ENCODE peak calls at places on chromosomes 16 and 17, in six cellular contexts. W is K562, L is SK-N-SH, D is H1, A is GM12878, U is HepG2. N is an unnamed sample.

GRCh38 chr16:88681084-88681680 is 5.1 kb downstream of the SNAI3 start:
- DNase-seq in L (peak; percentile 41), A (no peak), W (peak; percentile 63), D (peak; percentile 39), U (peak; percentile 60), N (no peak)

GRCh38 chr16:64122177-64122576 is 999.7 kb downstream of the CDH11 start:
- DNase-seq in A (no peak), D (no peak), L (no peak), W (no peak), U (no peak), N (no peak)

GRCh38 chr17:57480438-57481196 is 224.3 kb downstream of the MSI2 start:
- DNase-seq in W (peak; percentile 47), U (peak; percentile 31), D (no peak), A (no peak), L (peak; percentile 61), N (no peak)

GRCh38 chr16:23182206-23182674 is 305 bp upstream of the SCNN1G start:
- DNase-seq in D (peak; percentile 84), W (peak; percentile 82), L (peak; percentile 95), A (peak; percentile 23), U (peak; percentile 62), N (peak; percentile 72)

GRCh38 chr16:89619880-89620279 is 6.4 kb downstream of the DPEP1 start:
- DNase-seq in A (no peak), U (no peak), D (no peak), W (no peak), L (no peak), N (no peak)

GRCh38 chr16:48013476-48013875 is 142.3 kb downstream of the ABCC12 start:
- DNase-seq in A (no peak), D (no peak), U (no peak), W (no peak), L (no peak), N (no peak)

GRCh38 chr17:38601539-38602351 is 4.0 kb downstream of the SRCIN1 start:
- DNase-seq in L (peak; percentile 69), U (peak; percentile 58), W (peak; percentile 43), A (no peak), D (no peak), N (no peak)

GRCh38 chr16:86387461-86388440 is 122.6 kb upstream of the FOXF1 start:
- DNase-seq in L (no peak), A (no peak), U (no peak), D (no peak), W (peak; percentile 28), N (no peak)

GRCh38 chr17:3980381-3980975 is 16.2 kb upstream of the ATP2A3 start:
- DNase-seq in A (no peak), L (peak; percentile 19), W (no peak), U (no peak), D (no peak), N (no peak)

GRCh38 chr16:72324578-72324977 is 152.6 kb upstream of the PMFBP1 start:
- DNase-seq in L (no peak), A (no peak), W (no peak), U (no peak), D (no peak), N (no peak)

GRCh38 chr17:14381606-14382005 is 80.7 kb downstream of the HS3ST3B1 start:
- DNase-seq in W (no peak), D (no peak), U (no peak), L (no peak), A (no peak), N (no peak)

GRCh38 chr17:49545811-49546545 is 29.7 kb upstream of the NXPH3 start:
- DNase-seq in D (no peak), A (no peak), U (no peak), L (peak; percentile 39), W (peak; percentile 5), N (no peak)

GRCh38 chr17:74796211-74796610 is 20.1 kb upstream of the NAT9 start:
- DNase-seq in U (no peak), W (no peak), D (no peak), L (no peak), A (no peak), N (no peak)

GRCh38 chr17:29643817-29644160 is 21.1 kb upstream of the CORO6 start:
- DNase-seq in W (no peak), A (no peak), U (no peak), L (no peak), D (no peak), N (no peak)

DNA sequence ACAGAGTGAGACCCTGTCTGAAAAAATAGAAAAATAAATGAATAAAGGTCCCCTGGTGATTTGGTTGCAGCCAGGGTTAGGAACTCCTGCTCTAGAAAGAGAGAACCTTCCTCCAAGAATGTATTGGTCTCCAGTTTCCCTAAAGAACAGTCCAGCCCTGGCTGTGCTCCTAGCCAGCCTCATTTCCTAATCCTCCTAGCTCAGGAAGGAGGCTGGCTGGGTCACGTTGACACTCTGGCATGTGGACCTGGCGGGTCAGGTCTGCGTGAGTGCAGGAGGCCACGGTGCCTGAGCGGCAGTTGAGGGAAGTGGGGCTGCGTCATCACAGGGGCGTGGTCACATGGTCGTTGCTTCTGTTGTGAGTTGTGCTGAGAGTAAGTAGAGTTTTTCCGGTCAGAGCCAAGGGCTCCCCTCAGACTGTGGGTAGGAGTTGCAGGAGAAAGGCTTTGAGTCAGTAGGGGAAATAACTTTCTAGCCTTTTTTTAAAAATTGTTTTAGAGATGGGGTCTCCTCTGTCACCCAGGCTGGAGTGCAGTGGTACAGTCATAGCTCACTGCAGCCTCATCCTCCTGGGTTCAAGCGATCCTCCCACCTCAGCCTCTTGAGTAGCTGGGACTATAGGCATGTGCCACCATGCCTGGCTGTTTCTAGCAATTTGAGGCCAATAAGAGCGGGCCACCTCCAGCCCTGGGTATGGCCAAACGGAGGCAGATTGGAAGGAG is 194.0 kb upstream of the CIBAR2 start:
- DNase-seq in L (no peak), W (peak; percentile 85), U (peak; percentile 84), D (no peak), A (peak; percentile 30), N (peak; percentile 92)
- TF ChIP-seq POLR2AphosphoS5 in L (no peak), W (no peak), U (peak; percentile 61), D (no peak), A (no peak), N (peak; percentile 41)

GRCh38 chr17:63480826-63481487 is 4.1 kb downstream of the ACE start:
- DNase-seq in L (peak; percentile 75), A (no peak), D (no peak), W (no peak), U (no peak), N (no peak)

GRCh38 chr17:63481488-63481870 is 4.6 kb downstream of the ACE start:
- DNase-seq in W (no peak), L (no peak), D (no peak), U (no peak), A (no peak), N (no peak)

GRCh38 chr17:63478814-63479494 is 2.1 kb downstream of the ACE start:
- DNase-seq in L (peak; percentile 94), A (no peak), U (peak; percentile 80), D (peak; percentile 65), W (peak; percentile 91), N (peak; percentile 75)

GRCh38 chr17:63480192-63480784 is 3.4 kb downstream of the ACE start:
- DNase-seq in A (no peak), D (no peak), U (no peak), W (no peak), L (peak; percentile 33), N (no peak)

GRCh38 chr17:63479495-63480184 is 2.8 kb downstream of the ACE start:
- DNase-seq in D (no peak), L (peak; percentile 58), U (no peak), A (no peak), W (no peak), N (no peak)
- TF ChIP-seq GABPA in D (no peak), L (no peak), U (no peak), A (no peak), W (no peak), N (no peak)

GRCh38 chr17:42744806-42745617 is at the start of gene EZH1:
- DNase-seq in W (peak; percentile 100), L (peak; percentile 100), A (peak; percentile 70), U (peak; percentile 91), D (peak; percentile 83), N (peak; percentile 87)
- TF ChIP-seq POLR2AphosphoS5 in W (peak; percentile 58), L (peak; percentile 85), A (no peak), U (peak; percentile 88), D (no peak), N (peak; percentile 32)

GRCh38 chr17:59620064-59620359 is 317 bp downstream of the CLTC start:
- DNase-seq in D (no peak), W (no peak), A (no peak), U (no peak), L (no peak), N (no peak)

GRCh38 chr17:59619313-59620063 is at the start of gene CLTC:
- DNase-seq in L (peak; percentile 94), A (peak; percentile 92), D (peak; percentile 76), W (peak; percentile 87), U (peak; percentile 97), N (peak; percentile 91)

GRCh38 chr17:59618894-59619312 is 792 bp upstream of the CLTC start:
- DNase-seq in U (peak; percentile 87), W (peak; percentile 89), L (peak; percentile 87), D (no peak), A (no peak), N (no peak)

GRCh38 chr17:59621771-59622170 is 2.1 kb downstream of the CLTC start:
- DNase-seq in L (no peak), A (no peak), W (no peak), D (no peak), U (no peak), N (no peak)

DNA sequence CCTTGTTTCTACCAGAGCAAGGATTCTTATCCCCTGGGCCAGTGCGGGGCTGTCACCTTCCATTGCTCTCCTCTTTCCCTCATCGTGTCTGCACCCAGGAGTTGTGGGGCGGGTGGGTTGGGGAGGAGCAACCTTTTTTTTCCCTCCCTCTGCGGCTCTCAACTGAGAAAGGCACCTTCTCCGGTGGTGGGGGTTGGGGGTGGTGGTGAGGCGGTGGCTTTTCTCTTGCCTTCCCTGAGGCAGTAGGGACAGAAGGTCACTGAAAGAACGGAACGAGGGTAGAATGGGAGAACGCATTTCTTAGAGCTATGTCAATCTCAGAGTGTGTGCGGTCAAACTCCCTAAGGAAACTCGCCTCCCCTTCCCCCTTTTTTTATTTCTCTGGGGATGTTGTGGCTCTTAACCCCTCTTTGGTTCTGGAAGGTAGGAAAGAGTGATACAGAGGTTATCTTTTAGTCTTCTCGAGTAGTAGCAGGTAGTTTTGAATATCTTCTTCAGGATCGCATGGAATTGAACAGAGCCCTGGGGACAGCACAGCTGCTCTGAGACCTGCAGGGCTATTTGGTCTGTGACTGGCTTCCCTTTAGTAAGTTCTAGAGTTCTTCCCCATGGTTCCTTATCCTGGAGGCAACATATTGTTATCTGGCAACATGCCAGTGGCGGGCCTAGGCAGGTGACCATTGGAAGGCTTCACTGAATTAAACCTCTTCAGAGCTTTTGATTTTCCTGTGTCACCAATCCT is 994 bp downstream of the CLTC start:
- DNase-seq in A (no peak), L (peak; percentile 59), U (peak; percentile 49), W (peak; percentile 79), D (no peak), N (peak; percentile 71)
- TF ChIP-seq GABPA in A (no peak), L (no peak), U (no peak), W (no peak), D (no peak), N (no peak)

DNA sequence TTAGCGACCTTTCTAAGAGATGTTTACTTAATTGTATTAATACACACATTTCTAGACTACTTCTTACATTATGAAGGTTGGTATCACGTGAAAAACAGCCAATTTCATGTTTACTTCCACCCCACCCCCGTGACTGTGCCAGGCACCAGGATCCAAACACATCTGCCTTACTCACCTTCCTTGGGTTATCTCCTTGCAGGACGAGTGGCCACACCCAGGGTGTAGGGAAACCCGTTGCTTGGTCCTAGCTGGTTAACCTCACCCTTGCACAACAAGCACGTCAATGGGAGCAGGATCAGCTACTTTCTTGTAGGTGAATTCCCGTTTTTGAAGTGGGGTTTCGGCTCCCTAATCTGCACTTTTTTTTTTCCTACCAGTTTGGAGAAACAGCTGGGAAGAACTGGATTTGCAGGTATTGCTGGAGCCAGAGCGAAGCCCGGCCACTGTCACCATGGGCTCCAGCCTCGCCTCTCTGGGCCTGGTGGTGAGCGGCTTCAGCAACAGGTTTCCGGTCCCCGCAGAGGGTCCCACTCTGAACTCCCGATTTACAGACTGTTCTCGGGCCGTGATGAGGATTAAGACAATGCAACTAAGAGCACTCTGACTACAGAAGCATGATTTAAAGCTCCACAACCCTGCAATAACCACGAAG is 2.1 kb upstream of the UBB start:
- DNase-seq in D (no peak), L (no peak), U (no peak), A (no peak), W (peak; percentile 27), N (no peak)
- TF ChIP-seq POLR2AphosphoS5 in D (no peak), L (no peak), U (no peak), A (no peak), W (no peak), N (no peak)